ENCODE peak calls at places on chromosomes 2 and 18, in seven cellular contexts. Z is HepG2, R is HCT116, Q is Panc1, M is K562, K is GM12878, Y is upper lobe of left lung. O is an unnamed sample.

GRCh38 chr18:80200932-80201672 is 46.2 kb downstream of the PARD6G start:
- ATAC-seq in Z (no peak), R (no peak), Q (peak; percentile 29), M (no peak), K (peak; percentile 10), Y (no peak), O (no peak)

GRCh38 chr2:242010567-242011513 is 141.3 kb downstream of the RTP5 start:
- ATAC-seq in Z (peak; percentile 52), R (peak; percentile 20), Q (no peak), M (no peak), K (peak; percentile 49), Y (no peak), O (no peak)

GRCh38 chr2:92326-92725 is 46.0 kb upstream of the FAM110C start:
- ATAC-seq in Z (no peak), R (no peak), Q (no peak), M (no peak), K (no peak), Y (no peak), O (no peak)

GRCh38 chr2:41207578-41207977 is 755.7 kb upstream of the SLC8A1 start:
- ATAC-seq in Z (no peak), R (no peak), Q (no peak), M (no peak), K (no peak), Y (no peak), O (no peak)

GRCh38 chr2:172409042-172409441 is 18.3 kb upstream of the ITGA6 start:
- ATAC-seq in Z (no peak), R (no peak), Q (no peak), M (no peak), K (no peak), Y (no peak), O (no peak)

GRCh38 chr18:2223859-2224258 is 347.4 kb downstream of the METTL4 start:
- ATAC-seq in Z (peak; percentile 52), R (peak; percentile 67), Q (no peak), M (peak; percentile 89), K (no peak), Y (peak; percentile 80), O (peak; percentile 46)

GRCh38 chr18:78860117-78860516 is 119.5 kb upstream of the SALL3 start:
- ATAC-seq in Z (no peak), R (no peak), Q (no peak), M (no peak), K (no peak), Y (no peak), O (no peak)

GRCh38 chr2:72993585-72994280 is 76.4 kb downstream of the EMX1 start:
- ATAC-seq in Z (peak; percentile 45), R (peak; percentile 46), Q (peak; percentile 60), M (peak; percentile 48), K (peak; percentile 15), Y (no peak), O (no peak)

GRCh38 chr18:32346667-32347066 is 124.0 kb downstream of the GAREM1 start:
- ATAC-seq in Z (no peak), R (no peak), Q (no peak), M (no peak), K (no peak), Y (no peak), O (no peak)

GRCh38 chr2:144702051-144702450 is 182.1 kb upstream of the ZEB2 start:
- ATAC-seq in Z (no peak), R (no peak), Q (no peak), M (no peak), K (no peak), Y (peak; percentile 75), O (no peak)

GRCh38 chr2:6927186-6927585 is 10.0 kb downstream of the RNF144A start:
- ATAC-seq in Z (peak; percentile 33), R (no peak), Q (no peak), M (peak; percentile 19), K (no peak), Y (no peak), O (no peak)

GRCh38 chr2:157158111-157158510 is 99.4 kb upstream of the GALNT5 start:
- ATAC-seq in Z (no peak), R (no peak), Q (no peak), M (no peak), K (no peak), Y (no peak), O (no peak)

GRCh38 chr2:27571197-27571596 is 11.6 kb upstream of the ZNF512 start:
- ATAC-seq in Z (no peak), R (no peak), Q (no peak), M (no peak), K (no peak), Y (no peak), O (no peak)

GRCh38 chr18:3153107-3153704 is 66.6 kb downstream of the MYOM1 start:
- ATAC-seq in Z (peak; percentile 89), R (no peak), Q (no peak), M (no peak), K (peak; percentile 95), Y (no peak), O (no peak)

GRCh38 chr2:236976271-236977120 is 109.2 kb upstream of the COPS8 start:
- ATAC-seq in Z (peak; percentile 10), R (no peak), Q (no peak), M (no peak), K (no peak), Y (peak; percentile 10), O (peak; percentile 22)

GRCh38 chr18:44107187-44107586 is 573.5 kb upstream of the SETBP1 start:
- ATAC-seq in Z (no peak), R (no peak), Q (no peak), M (no peak), K (no peak), Y (no peak), O (no peak)

GRCh38 chr2:28477645-28478044 is 18.2 kb upstream of the PLB1 start:
- ATAC-seq in Z (no peak), R (no peak), Q (peak; percentile 58), M (no peak), K (no peak), Y (no peak), O (no peak)

GRCh38 chr2:150319085-150319484 is 168.4 kb downstream of the RND3 start:
- ATAC-seq in Z (no peak), R (no peak), Q (no peak), M (no peak), K (no peak), Y (no peak), O (no peak)

GRCh38 chr18:23877371-23877770 is 137.2 kb upstream of the TTC39C start:
- ATAC-seq in Z (no peak), R (no peak), Q (no peak), M (no peak), K (no peak), Y (no peak), O (no peak)

GRCh38 chr2:159177957-159178356 is 108.5 kb downstream of the WDSUB1 start:
- ATAC-seq in Z (peak; percentile 52), R (no peak), Q (no peak), M (no peak), K (no peak), Y (no peak), O (no peak)

GRCh38 chr2:96233880-96234316 is 25.3 kb upstream of the STARD7 start:
- ATAC-seq in Z (no peak), R (no peak), Q (no peak), M (peak; percentile 53), K (peak; percentile 99), Y (no peak), O (no peak)

GRCh38 chr2:206113148-206113547 is 27.2 kb upstream of the INO80D start:
- ATAC-seq in Z (no peak), R (no peak), Q (no peak), M (no peak), K (no peak), Y (no peak), O (no peak)

GRCh38 chr2:28750316-28751101 is 1.1 kb upstream of the PPP1CB start:
- ATAC-seq in Z (no peak), R (no peak), Q (no peak), M (no peak), K (no peak), Y (no peak), O (no peak)

DNA sequence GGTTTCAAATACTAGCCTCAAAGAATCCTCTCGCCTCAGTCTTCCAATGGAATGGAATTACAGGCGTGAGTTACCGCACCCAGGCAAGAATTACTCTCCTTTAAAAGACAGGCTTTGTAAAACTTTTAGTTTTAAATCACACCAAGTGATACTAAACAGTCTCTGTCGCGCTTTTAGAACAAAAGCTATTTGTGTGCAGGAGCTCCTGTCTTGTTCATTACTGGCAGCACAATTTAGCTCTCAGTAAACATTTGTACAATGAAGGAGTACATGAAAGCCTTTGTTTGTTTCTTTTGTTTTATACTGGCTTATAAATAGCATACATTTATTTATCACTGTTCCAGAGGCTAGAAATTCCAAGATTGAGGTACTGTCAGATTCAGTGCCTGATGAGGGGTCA is 1719.2 kb upstream of the PIK3C3 start:
- ATAC-seq in Z (no peak), R (no peak), Q (no peak), M (no peak), K (no peak), Y (no peak), O (no peak)
- H3K9me3 ChIP-seq in Z (no peaks in the 10 kb centered on the region), R (no peaks in the 10 kb centered on the region), Q (no peaks in the 10 kb centered on the region), M (no peaks in the 10 kb centered on the region), K (no peaks in the 10 kb centered on the region), Y (no peaks in the 10 kb centered on the region), O (no peaks in the 10 kb centered on the region)

GRCh38 chr2:11753886-11754704 is 7.7 kb downstream of the LPIN1 start:
- ATAC-seq in Z (no peak), R (peak; percentile 78), Q (peak; percentile 53), M (peak; percentile 74), K (peak; percentile 38), Y (peak; percentile 57), O (peak; percentile 63)
- TF ChIP-seq POLR2AphosphoS5 in Z (no peak), R (no peak), Q (no peak), M (no peak), K (peak; percentile 66), Y (no peak), O (peak; percentile 26)

GRCh38 chr2:11810237-11810977 is 64.0 kb downstream of the LPIN1 start:
- ATAC-seq in Z (no peak), R (no peak), Q (no peak), M (no peak), K (no peak), Y (no peak), O (no peak)
- H3K9me3 ChIP-seq in Z (no peaks in the 10 kb centered on the region), R (no peaks in the 10 kb centered on the region), Q (no peaks in the 10 kb centered on the region), M (no peaks in the 10 kb centered on the region), K (no peaks in the 10 kb centered on the region), Y (no peaks in the 10 kb centered on the region), O (no peaks in the 10 kb centered on the region)

DNA sequence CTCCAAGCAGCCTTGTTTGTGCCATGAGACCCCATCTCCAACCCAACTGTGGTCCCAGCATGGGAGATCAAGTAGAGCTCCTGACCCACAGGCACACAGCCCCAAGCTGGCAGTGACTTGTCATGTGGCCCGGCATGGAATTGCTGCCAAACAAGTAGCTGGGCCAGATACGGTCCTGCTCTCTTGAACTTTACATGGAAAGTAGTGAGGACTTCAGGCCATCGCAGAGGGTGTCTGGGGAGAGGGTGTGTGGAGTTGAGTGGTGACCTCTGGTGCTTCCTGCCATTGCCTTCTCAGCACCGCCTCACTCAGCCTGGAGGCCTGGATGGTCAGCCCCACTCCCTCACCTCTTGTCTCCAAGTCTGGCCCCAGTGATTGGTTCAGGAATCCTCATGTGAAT is 10.9 kb upstream of the SLC4A3 start:
- ATAC-seq in Z (no peak), R (no peak), Q (no peak), M (no peak), K (no peak), Y (no peak), O (no peak)
- TF ChIP-seq POLR2AphosphoS5 in Z (no peak), R (no peak), Q (no peak), M (no peak), K (no peak), Y (no peak), O (no peak)

O was measured in gastroesophageal sphincter.